ENCODE peak calls at places on chromosome 2, in six cellular contexts. W is A549, H is K562, L is IMR-90, A is GM12878, Q is HepG2. U is an unnamed sample.

GRCh38 chr2:224734949-224735348 is 18.8 kb upstream of the CCDC195 start:
- DNase-seq in W (no peak), H (no peak), L (no peak), A (no peak), Q (no peak), U (no peak)

GRCh38 chr2:137659616-137660015 is 304.7 kb upstream of the HNMT start:
- DNase-seq in W (no peak), H (no peak), L (no peak), A (no peak), Q (peak; percentile 12), U (no peak)

GRCh38 chr2:3683748-3684454 is 19.5 kb upstream of the DCDC2C start:
- DNase-seq in W (no peak), H (no peak), L (peak; percentile 61), A (no peak), Q (no peak), U (no peak)

GRCh38 chr2:88070055-88070454 is 2.4 kb downstream of the SMYD1 start:
- DNase-seq in W (no peak), H (no peak), L (no peak), A (no peak), Q (no peak), U (no peak)

GRCh38 chr2:81513328-81513727 is 1208.8 kb upstream of the LRRTM1 start:
- DNase-seq in W (no peak), H (no peak), L (no peak), A (no peak), Q (no peak), U (no peak)

GRCh38 chr2:223837290-223838061 is at the start of gene AP1S3:
- DNase-seq in W (peak; percentile 87), H (peak; percentile 57), L (peak; percentile 38), A (no peak), Q (peak; percentile 69), U (peak; percentile 84)

GRCh38 chr2:464562-465309 is 176.8 kb upstream of the ALKAL2 start:
- DNase-seq in W (no peak), H (no peak), L (no peak), A (no peak), Q (no peak), U (no peak)

GRCh38 chr2:173793649-173794565 is 171.3 kb downstream of the SP3 start:
- DNase-seq in W (no peak), H (no peak), L (no peak), A (no peak), Q (no peak), U (no peak)

GRCh38 chr2:197079414-197079813 is 152.9 kb upstream of the PGAP1 start:
- DNase-seq in W (no peak), H (no peak), L (peak; percentile 41), A (no peak), Q (no peak), U (no peak)

GRCh38 chr2:26982102-26982742 is 11.8 kb downstream of the MAPRE3 start:
- DNase-seq in W (peak; percentile 79), H (peak; percentile 60), L (peak; percentile 36), A (no peak), Q (peak; percentile 78), U (peak; percentile 62)

GRCh38 chr2:193776988-193777387 is 1582.3 kb upstream of the TMEFF2 start:
- DNase-seq in W (no peak), H (no peak), L (no peak), A (no peak), Q (no peak), U (no peak)

GRCh38 chr2:26364669-26365068 is 18.1 kb upstream of the ADGRF3 start:
- DNase-seq in W (no peak), H (no peak), L (no peak), A (no peak), Q (no peak), U (no peak)

GRCh38 chr2:173064231-173064805 is 11.3 kb upstream of the MAP3K20 start:
- DNase-seq in W (no peak), H (no peak), L (peak; percentile 66), A (no peak), Q (no peak), U (no peak)

GRCh38 chr2:55500025-55500424 is 19.5 kb upstream of the CFAP36 start:
- DNase-seq in W (peak; percentile 30), H (no peak), L (peak; percentile 74), A (no peak), Q (peak; percentile 13), U (no peak)

GRCh38 chr2:38377501-38378258 is 607 bp upstream of the ATL2 start:
- DNase-seq in W (peak; percentile 33), H (no peak), L (peak; percentile 75), A (no peak), Q (peak; percentile 42), U (peak; percentile 81)

GRCh38 chr2:74149249-74149530 is 1.5 kb upstream of the BOLA3 start:
- DNase-seq in W (no peak), H (no peak), L (no peak), A (no peak), Q (no peak), U (no peak)

GRCh38 chr2:74146929-74147728 is 583 bp downstream of the BOLA3 start:
- DNase-seq in W (peak; percentile 28), H (no peak), L (peak; percentile 34), A (no peak), Q (peak; percentile 51), U (no peak)

GRCh38 chr2:74149570-74150319 is 2.0 kb upstream of the BOLA3 start:
- DNase-seq in W (no peak), H (no peak), L (no peak), A (no peak), Q (no peak), U (no peak)

GRCh38 chr2:74147729-74148456 is at the start of gene BOLA3:
- DNase-seq in W (peak; percentile 95), H (peak; percentile 97), L (peak; percentile 55), A (peak; percentile 32), Q (peak; percentile 78), U (peak; percentile 93)

DNA sequence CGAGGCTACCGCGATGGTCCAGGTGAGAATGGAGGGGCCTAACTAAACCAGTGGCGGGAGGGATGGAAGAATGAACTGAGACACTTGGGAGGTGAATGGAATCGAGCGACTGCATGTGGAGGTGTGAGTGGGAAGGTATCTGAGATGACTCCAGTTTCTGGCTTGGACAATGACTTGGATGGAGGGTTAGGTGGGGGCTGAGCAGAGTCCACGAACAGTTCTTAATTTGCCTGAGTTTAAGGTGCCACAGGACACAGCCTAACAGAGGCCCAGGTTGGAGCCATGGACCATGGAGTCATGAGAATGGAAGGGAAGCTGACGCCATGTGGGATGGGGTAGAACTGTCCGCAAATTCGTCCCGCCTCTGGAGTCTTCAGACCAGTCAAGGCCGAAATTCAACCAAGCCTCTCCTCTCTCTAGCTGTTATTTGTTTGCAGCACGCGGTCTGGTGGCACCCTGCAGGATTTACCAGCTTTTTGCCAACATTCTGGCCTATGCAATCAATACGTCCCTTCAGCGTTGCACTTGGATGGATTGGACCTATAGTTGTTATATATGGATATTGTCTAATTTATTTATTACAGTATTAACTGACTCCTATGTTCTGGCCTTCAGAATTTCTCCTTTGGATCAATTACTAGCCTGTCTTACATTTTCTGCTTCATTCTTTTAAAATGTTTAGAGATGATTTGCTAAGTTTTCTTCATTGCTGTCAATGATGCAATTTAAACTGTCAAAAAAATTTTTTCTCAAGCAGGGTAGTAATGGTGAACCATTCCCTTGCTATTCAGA is 941 bp upstream of the BOLA3 start:
- DNase-seq in W (no peak), H (no peak), L (no peak), A (no peak), Q (no peak), U (no peak)
- TF ChIP-seq BHLHE40 in W (no peak), H (no peak), L (no peak), A (no peak), Q (no peak), U (no peak)

GRCh38 chr2:68441994-68442322 is 25.1 kb downstream of the FBXO48 start:
- DNase-seq in W (no peak), H (no peak), L (no peak), A (no peak), Q (no peak), U (no peak)

GRCh38 chr2:68435605-68436004 is 31.5 kb downstream of the FBXO48 start:
- DNase-seq in W (no peak), H (no peak), L (peak; percentile 56), A (no peak), Q (no peak), U (no peak)

GRCh38 chr2:68436270-68436669 is 30.8 kb downstream of the FBXO48 start:
- DNase-seq in W (no peak), H (no peak), L (peak; percentile 45), A (no peak), Q (no peak), U (no peak)

GRCh38 chr2:68441179-68441993 is 25.7 kb downstream of the FBXO48 start:
- DNase-seq in W (peak; percentile 48), H (peak; percentile 71), L (peak; percentile 85), A (peak; percentile 97), Q (peak; percentile 89), U (peak; percentile 61)

DNA sequence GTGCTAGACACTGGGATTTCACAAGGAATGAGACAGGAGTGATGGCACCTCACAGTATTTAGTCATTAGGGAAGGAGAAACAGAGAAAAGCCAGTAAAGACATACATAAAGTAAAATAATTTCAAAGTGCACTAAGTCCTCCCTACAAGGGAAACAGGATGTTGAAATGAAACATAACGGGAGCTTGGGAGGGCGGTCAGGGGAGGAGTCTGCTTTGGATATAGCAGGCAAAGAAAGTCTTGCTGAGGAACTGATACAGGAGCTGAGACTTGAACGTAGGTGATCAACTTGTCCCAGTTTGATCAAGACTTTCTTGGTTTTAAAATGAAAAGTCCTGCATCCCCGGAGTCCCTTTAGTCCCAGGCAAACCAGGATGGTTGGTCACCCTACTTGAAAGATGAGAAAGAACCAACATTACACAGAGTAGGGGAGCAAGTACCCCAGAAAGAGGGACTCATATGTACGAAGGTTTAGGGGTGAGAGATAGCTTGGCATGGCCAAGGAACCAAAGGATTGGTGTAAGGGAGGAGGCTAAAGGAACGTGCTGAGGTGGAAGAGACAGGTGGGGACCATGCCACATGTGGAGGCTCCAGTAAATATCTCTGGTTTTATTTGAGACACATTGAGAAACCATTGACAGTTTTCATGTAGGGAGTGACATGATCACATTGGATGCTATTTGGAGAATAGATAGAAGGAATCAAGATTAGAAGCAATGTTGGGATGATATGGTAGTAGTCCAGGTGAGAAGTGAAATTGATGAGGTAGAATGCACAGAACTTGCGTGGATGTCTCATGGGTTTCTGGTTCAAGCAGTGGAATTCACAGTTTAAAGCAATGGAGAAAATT is 28.4 kb downstream of the FBXO48 start:
- DNase-seq in W (no peak), H (no peak), L (no peak), A (no peak), Q (no peak), U (no peak)
- TF ChIP-seq BHLHE40 in W (no peak), H (no peak), L (no peak), A (no peak), Q (no peak), U (no peak)

GRCh38 chr2:72115361-72116080 is 32.1 kb downstream of the CYP26B1 start:
- DNase-seq in W (peak; percentile 97), H (no peak), L (peak; percentile 73), A (no peak), Q (no peak), U (no peak)

GRCh38 chr2:72113847-72114692 is 33.6 kb downstream of the CYP26B1 start:
- DNase-seq in W (no peak), H (no peak), L (no peak), A (no peak), Q (no peak), U (no peak)

GRCh38 chr2:72116081-72116533 is 31.6 kb downstream of the CYP26B1 start:
- DNase-seq in W (peak; percentile 72), H (peak; percentile 38), L (no peak), A (no peak), Q (no peak), U (peak; percentile 70)

GRCh38 chr2:72112981-72113846 is 34.4 kb downstream of the CYP26B1 start:
- DNase-seq in W (no peak), H (no peak), L (no peak), A (no peak), Q (no peak), U (no peak)

GRCh38 chr2:72114693-72115051 is 33.0 kb downstream of the CYP26B1 start:
- DNase-seq in W (no peak), H (no peak), L (no peak), A (no peak), Q (no peak), U (no peak)
- TF ChIP-seq BHLHE40 in W (no peak), H (no peak), L (no peak), A (no peak), Q (no peak), U (no peak)

GRCh38 chr2:69021027-69021426 is 8.0 kb downstream of the ANTXR1 start:
- DNase-seq in W (no peak), H (no peak), L (no peak), A (no peak), Q (no peak), U (no peak)
- TF ChIP-seq BHLHE40 in W (no peak), H (no peak), L (no peak), A (no peak), Q (no peak), U (no peak)

U was measured in HEK293T.